ENCODE peak calls at places on chromosomes 2 and 18, in seven cellular contexts. One of them, this sample, is unnamed.

GRCh38 chr2:120290737-120291136 is 38.1 kb downstream of the RALB start:
- DNase-seq in tibial artery: no peak
- DNase-seq in H1: no peak
- DNase-seq in keratinocyte: no peak
- DNase-seq in thoracic aorta: no peak
- DNase-seq in iPS DF 6.9: peak; percentile 22
- DNase-seq in mucosa of descending colon: no peak
- DNase-seq in this sample: no peak

GRCh38 chr2:168912466-168913170 is 11.5 kb downstream of the G6PC2 start:
- DNase-seq in tibial artery: no peak
- DNase-seq in H1: peak; percentile 62
- DNase-seq in keratinocyte: no peak
- DNase-seq in thoracic aorta: no peak
- DNase-seq in iPS DF 6.9: no peak
- DNase-seq in mucosa of descending colon: peak; percentile 34
- DNase-seq in this sample: no peak

GRCh38 chr2:238141541-238142318 is 3.3 kb downstream of the KLHL30 start:
- DNase-seq in tibial artery: no peak
- DNase-seq in H1: no peak
- DNase-seq in keratinocyte: peak; percentile 42
- DNase-seq in thoracic aorta: no peak
- DNase-seq in iPS DF 6.9: no peak
- DNase-seq in mucosa of descending colon: peak; percentile 94
- DNase-seq in this sample: peak; percentile 49

GRCh38 chr18:48330016-48330991 is 78.9 kb downstream of the ZBTB7C start:
- DNase-seq in tibial artery: no peak
- DNase-seq in H1: no peak
- DNase-seq in keratinocyte: peak; percentile 59
- DNase-seq in thoracic aorta: no peak
- DNase-seq in iPS DF 6.9: no peak
- DNase-seq in mucosa of descending colon: no peak
- DNase-seq in this sample: no peak

GRCh38 chr2:73642338-73643018 is at the start of gene NAT8:
- DNase-seq in tibial artery: no peak
- DNase-seq in H1: no peak
- DNase-seq in keratinocyte: no peak
- DNase-seq in thoracic aorta: no peak
- DNase-seq in iPS DF 6.9: no peak
- DNase-seq in mucosa of descending colon: no peak
- DNase-seq in this sample: no peak

GRCh38 chr2:217958889-217959235 is 43.9 kb downstream of the TNS1 start:
- DNase-seq in tibial artery: peak; percentile 38
- DNase-seq in H1: no peak
- DNase-seq in keratinocyte: no peak
- DNase-seq in thoracic aorta: no peak
- DNase-seq in iPS DF 6.9: no peak
- DNase-seq in mucosa of descending colon: no peak
- DNase-seq in this sample: no peak

GRCh38 chr2:11940799-11941198 is 194.4 kb downstream of the LPIN1 start:
- DNase-seq in tibial artery: no peak
- DNase-seq in H1: no peak
- DNase-seq in keratinocyte: no peak
- DNase-seq in thoracic aorta: no peak
- DNase-seq in iPS DF 6.9: no peak
- DNase-seq in mucosa of descending colon: no peak
- DNase-seq in this sample: no peak

GRCh38 chr2:68734688-68735525 is at the start of gene ARHGAP25:
- DNase-seq in tibial artery: no peak
- DNase-seq in H1: no peak
- DNase-seq in keratinocyte: no peak
- DNase-seq in thoracic aorta: no peak
- DNase-seq in iPS DF 6.9: no peak
- DNase-seq in mucosa of descending colon: no peak
- DNase-seq in this sample: no peak

GRCh38 chr2:150410809-150411208 is 76.7 kb downstream of the RND3 start:
- DNase-seq in tibial artery: no peak
- DNase-seq in H1: no peak
- DNase-seq in keratinocyte: no peak
- DNase-seq in thoracic aorta: no peak
- DNase-seq in iPS DF 6.9: peak; percentile 72
- DNase-seq in mucosa of descending colon: no peak
- DNase-seq in this sample: no peak

GRCh38 chr2:208033701-208034502 is 8.6 kb upstream of the PLEKHM3 start:
- DNase-seq in tibial artery: no peak
- DNase-seq in H1: peak; percentile 55
- DNase-seq in keratinocyte: no peak
- DNase-seq in thoracic aorta: no peak
- DNase-seq in iPS DF 6.9: peak; percentile 39
- DNase-seq in mucosa of descending colon: peak; percentile 68
- DNase-seq in this sample: peak; percentile 61

GRCh38 chr2:239341840-239342239 is 59.0 kb downstream of the HDAC4 start:
- DNase-seq in tibial artery: no peak
- DNase-seq in H1: no peak
- DNase-seq in keratinocyte: no peak
- DNase-seq in thoracic aorta: no peak
- DNase-seq in iPS DF 6.9: no peak
- DNase-seq in mucosa of descending colon: no peak
- DNase-seq in this sample: no peak

GRCh38 chr2:64291181-64291580 is 147.0 kb upstream of the PELI1 start:
- DNase-seq in tibial artery: peak; percentile 83
- DNase-seq in H1: no peak
- DNase-seq in keratinocyte: no peak
- DNase-seq in thoracic aorta: no peak
- DNase-seq in iPS DF 6.9: no peak
- DNase-seq in mucosa of descending colon: no peak
- DNase-seq in this sample: no peak

GRCh38 chr2:37201766-37202165 is 5.5 kb downstream of the CEBPZOS start:
- DNase-seq in tibial artery: no peak
- DNase-seq in H1: no peak
- DNase-seq in keratinocyte: no peak
- DNase-seq in thoracic aorta: no peak
- DNase-seq in iPS DF 6.9: no peak
- DNase-seq in mucosa of descending colon: no peak
- DNase-seq in this sample: no peak

GRCh38 chr2:240499309-240500301 is 58.2 kb downstream of the ANKMY1 start:
- DNase-seq in tibial artery: no peak
- DNase-seq in H1: no peak
- DNase-seq in keratinocyte: no peak
- DNase-seq in thoracic aorta: no peak
- DNase-seq in iPS DF 6.9: no peak
- DNase-seq in mucosa of descending colon: no peak
- DNase-seq in this sample: peak; percentile 22

GRCh38 chr2:42971947-42972736 is 179.8 kb upstream of the HAAO start:
- DNase-seq in tibial artery: no peak
- DNase-seq in H1: no peak
- DNase-seq in keratinocyte: no peak
- DNase-seq in thoracic aorta: no peak
- DNase-seq in iPS DF 6.9: no peak
- DNase-seq in mucosa of descending colon: peak; percentile 18
- DNase-seq in this sample: no peak

GRCh38 chr18:77911973-77912372 is 662.3 kb downstream of the GALR1 start:
- DNase-seq in tibial artery: no peak
- DNase-seq in H1: no peak
- DNase-seq in keratinocyte: no peak
- DNase-seq in thoracic aorta: no peak
- DNase-seq in iPS DF 6.9: no peak
- DNase-seq in mucosa of descending colon: no peak
- DNase-seq in this sample: no peak

GRCh38 chr18:48952287-48953095 is 1.7 kb upstream of the SMAD7 start:
- DNase-seq in tibial artery: peak; percentile 92
- DNase-seq in H1: peak; percentile 85
- DNase-seq in keratinocyte: no peak
- DNase-seq in thoracic aorta: peak; percentile 54
- DNase-seq in iPS DF 6.9: no peak
- DNase-seq in mucosa of descending colon: peak; percentile 86
- DNase-seq in this sample: peak; percentile 82

GRCh38 chr2:6392354-6392753 is 473.4 kb downstream of the CMPK2 start:
- DNase-seq in tibial artery: no peak
- DNase-seq in H1: no peak
- DNase-seq in keratinocyte: no peak
- DNase-seq in thoracic aorta: no peak
- DNase-seq in iPS DF 6.9: no peak
- DNase-seq in mucosa of descending colon: no peak
- DNase-seq in this sample: no peak

GRCh38 chr2:200090683-200091082 is 135.3 kb downstream of the MAIP1 start:
- DNase-seq in tibial artery: no peak
- DNase-seq in H1: no peak
- DNase-seq in keratinocyte: no peak
- DNase-seq in thoracic aorta: no peak
- DNase-seq in iPS DF 6.9: no peak
- DNase-seq in mucosa of descending colon: no peak
- DNase-seq in this sample: no peak

GRCh38 chr2:141728142-141728541 is 402.7 kb downstream of the LRP1B start:
- DNase-seq in tibial artery: no peak
- DNase-seq in H1: no peak
- DNase-seq in keratinocyte: no peak
- DNase-seq in thoracic aorta: no peak
- DNase-seq in iPS DF 6.9: no peak
- DNase-seq in mucosa of descending colon: no peak
- DNase-seq in this sample: no peak

GRCh38 chr2:49770919-49771318 is 616.6 kb upstream of the FSHR start:
- DNase-seq in tibial artery: no peak
- DNase-seq in H1: peak; percentile 87
- DNase-seq in keratinocyte: peak; percentile 11
- DNase-seq in thoracic aorta: no peak
- DNase-seq in iPS DF 6.9: peak; percentile 63
- DNase-seq in mucosa of descending colon: peak; percentile 22
- DNase-seq in this sample: no peak

GRCh38 chr2:188628989-188629889 is 337.6 kb downstream of the GULP1 start:
- DNase-seq in tibial artery: no peak
- DNase-seq in H1: no peak
- DNase-seq in keratinocyte: no peak
- DNase-seq in thoracic aorta: no peak
- DNase-seq in iPS DF 6.9: no peak
- DNase-seq in mucosa of descending colon: no peak
- DNase-seq in this sample: no peak

GRCh38 chr2:8119782-8120551 is 561.9 kb upstream of the ID2 start:
- DNase-seq in tibial artery: no peak
- DNase-seq in H1: no peak
- DNase-seq in keratinocyte: no peak
- DNase-seq in thoracic aorta: no peak
- DNase-seq in iPS DF 6.9: no peak
- DNase-seq in mucosa of descending colon: peak; percentile 37
- DNase-seq in this sample: no peak

GRCh38 chr2:10909050-10909995 is 2.4 kb upstream of the KCNF1 start:
- DNase-seq in tibial artery: peak; percentile 41
- DNase-seq in H1: peak; percentile 86
- DNase-seq in keratinocyte: no peak
- DNase-seq in thoracic aorta: no peak
- DNase-seq in iPS DF 6.9: no peak
- DNase-seq in mucosa of descending colon: no peak
- DNase-seq in this sample: no peak
- H3K36me3 ChIP-seq in tibial artery: no peaks in the 10 kb centered on the region
- H3K36me3 ChIP-seq in H1: no peaks in the 10 kb centered on the region
- H3K36me3 ChIP-seq in keratinocyte: no peaks in the 10 kb centered on the region
- H3K36me3 ChIP-seq in thoracic aorta: no peaks in the 10 kb centered on the region
- H3K36me3 ChIP-seq in iPS DF 6.9: no peaks in the 10 kb centered on the region
- H3K36me3 ChIP-seq in mucosa of descending colon: no peaks in the 10 kb centered on the region
- H3K36me3 ChIP-seq in this sample: no peaks in the 10 kb centered on the region

GRCh38 chr2:174786066-174786725 is 21.9 kb upstream of the CHRNA1 start:
- DNase-seq in tibial artery: no peak
- DNase-seq in H1: no peak
- DNase-seq in keratinocyte: no peak
- DNase-seq in thoracic aorta: no peak
- DNase-seq in iPS DF 6.9: no peak
- DNase-seq in mucosa of descending colon: no peak
- DNase-seq in this sample: no peak

GRCh38 chr2:174787485-174788205 is 23.4 kb upstream of the CHRNA1 start:
- DNase-seq in tibial artery: no peak
- DNase-seq in H1: peak; percentile 70
- DNase-seq in keratinocyte: no peak
- DNase-seq in thoracic aorta: no peak
- DNase-seq in iPS DF 6.9: peak; percentile 95
- DNase-seq in mucosa of descending colon: no peak
- DNase-seq in this sample: no peak

GRCh38 chr2:174784909-174785308 is 20.6 kb upstream of the CHRNA1 start:
- DNase-seq in tibial artery: no peak
- DNase-seq in H1: no peak
- DNase-seq in keratinocyte: no peak
- DNase-seq in thoracic aorta: no peak
- DNase-seq in iPS DF 6.9: no peak
- DNase-seq in mucosa of descending colon: no peak
- DNase-seq in this sample: no peak

GRCh38 chr2:174784316-174784715 is 20.0 kb upstream of the CHRNA1 start:
- DNase-seq in tibial artery: no peak
- DNase-seq in H1: no peak
- DNase-seq in keratinocyte: no peak
- DNase-seq in thoracic aorta: no peak
- DNase-seq in iPS DF 6.9: no peak
- DNase-seq in mucosa of descending colon: no peak
- DNase-seq in this sample: no peak

DNA sequence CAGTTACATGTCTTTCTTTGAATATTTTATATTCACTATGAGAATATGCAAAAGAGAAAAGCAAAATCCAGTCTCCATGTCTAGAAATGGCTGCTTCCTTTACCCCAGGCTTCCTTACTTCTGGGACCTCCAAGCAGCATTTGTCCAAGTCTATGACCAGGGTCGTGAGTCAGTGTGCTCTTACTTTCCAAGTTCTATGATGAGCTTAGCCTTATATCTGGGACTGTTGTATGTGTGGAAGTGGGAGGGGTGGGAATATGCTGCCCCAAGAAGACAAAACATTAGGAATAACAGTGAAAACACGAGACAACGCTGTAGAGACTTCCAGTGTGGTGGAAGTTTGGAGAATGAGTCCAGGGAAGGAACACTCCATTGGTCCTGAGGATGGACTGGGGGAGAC is 21.2 kb upstream of the CHRNA1 start:
- DNase-seq in tibial artery: no peak
- DNase-seq in H1: no peak
- DNase-seq in keratinocyte: no peak
- DNase-seq in thoracic aorta: no peak
- DNase-seq in iPS DF 6.9: no peak
- DNase-seq in mucosa of descending colon: no peak
- DNase-seq in this sample: no peak
- H3K4me3 ChIP-seq in tibial artery: no peak overlapping the region
- H3K4me3 ChIP-seq in H1: no peak overlapping the region
- H3K4me3 ChIP-seq in keratinocyte: no peak overlapping the region
- H3K4me3 ChIP-seq in thoracic aorta: no peak overlapping the region
- H3K4me3 ChIP-seq in iPS DF 6.9: no peak overlapping the region
- H3K4me3 ChIP-seq in mucosa of descending colon: no peak overlapping the region
- H3K4me3 ChIP-seq in this sample: no peak overlapping the region

DNA sequence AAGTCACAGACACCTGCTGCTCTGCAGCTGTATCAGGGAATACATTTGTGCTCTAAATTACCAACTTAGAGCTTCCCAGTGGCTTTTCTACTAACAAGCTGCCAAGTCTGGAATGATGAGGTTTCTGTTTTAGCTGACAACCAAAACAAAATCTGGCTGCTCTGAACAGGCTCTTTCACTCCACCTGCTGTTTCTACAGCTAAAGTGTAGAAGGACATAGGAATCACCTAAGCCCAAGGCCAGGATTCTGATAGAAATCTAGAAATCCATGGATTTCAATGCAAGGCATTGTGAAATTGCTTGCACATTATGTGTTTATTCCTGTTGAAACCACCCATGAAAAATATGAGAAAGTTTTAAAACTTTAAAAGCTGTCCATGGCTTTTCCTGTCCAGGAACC is 201.2 kb downstream of the SUCLG1 start:
- DNase-seq in tibial artery: no peak
- DNase-seq in H1: no peak
- DNase-seq in keratinocyte: no peak
- DNase-seq in thoracic aorta: no peak
- DNase-seq in iPS DF 6.9: peak; percentile 13
- DNase-seq in mucosa of descending colon: no peak
- DNase-seq in this sample: no peak
- H3K36me3 ChIP-seq in tibial artery: no peaks in the 10 kb centered on the region
- H3K36me3 ChIP-seq in H1: no peaks in the 10 kb centered on the region
- H3K36me3 ChIP-seq in keratinocyte: no peaks in the 10 kb centered on the region
- H3K36me3 ChIP-seq in thoracic aorta: no peaks in the 10 kb centered on the region
- H3K36me3 ChIP-seq in iPS DF 6.9: no peaks in the 10 kb centered on the region
- H3K36me3 ChIP-seq in mucosa of descending colon: no peaks in the 10 kb centered on the region
- H3K36me3 ChIP-seq in this sample: no peaks in the 10 kb centered on the region

GRCh38 chr18:22682720-22683119 is 250.4 kb upstream of the RBBP8 start:
- DNase-seq in tibial artery: no peak
- DNase-seq in H1: no peak
- DNase-seq in keratinocyte: no peak
- DNase-seq in thoracic aorta: no peak
- DNase-seq in iPS DF 6.9: no peak
- DNase-seq in mucosa of descending colon: no peak
- DNase-seq in this sample: no peak
- H3K4me3 ChIP-seq in tibial artery: no peak overlapping the region
- H3K4me3 ChIP-seq in H1: no peak overlapping the region
- H3K4me3 ChIP-seq in keratinocyte: no peak overlapping the region
- H3K4me3 ChIP-seq in thoracic aorta: no peak overlapping the region
- H3K4me3 ChIP-seq in iPS DF 6.9: no peak overlapping the region
- H3K4me3 ChIP-seq in mucosa of descending colon: no peak overlapping the region
- H3K4me3 ChIP-seq in this sample: no peak overlapping the region

This sample was measured in lung.